ENCODE peak calls at places on chromosomes 12 and 14, in seven cellular contexts. J is AG10803, F is lower leg skin, G is cardiac fibroblast, T is PC-9, K is heart right ventricle, E is dorsolateral prefrontal cortex. S is an unnamed sample.

GRCh38 chr12:98738002-98738401 is 92.9 kb downstream of the APAF1 start:
- DNase-seq in K (no peak), E (no peak), T (no peak), J (no peak), G (no peak), F (no peak), S (no peak)

GRCh38 chr12:44377443-44378160 is 498.5 kb downstream of the NELL2 start:
- DNase-seq in G (no peak), K (no peak), E (no peak), T (no peak), J (no peak), F (no peak), S (no peak)

GRCh38 chr12:54417712-54418440 is 1.2 kb downstream of the ITGA5 start:
- DNase-seq in J (no peak), E (no peak), K (peak), T (no peak), F (no peak), G (no peak), S (no peak)

GRCh38 chr14:95307402-95308041 is 12.2 kb downstream of the CLMN start:
- DNase-seq in F (no peak), E (no peak), K (peak), G (no peak), T (no peak), J (no peak), S (no peak)

GRCh38 chr12:123024819-123025391 is 44.4 kb downstream of the ARL6IP4 start:
- DNase-seq in T (no peak), F (no peak), J (peak), K (no peak), G (peak), E (no peak), S (peak)

GRCh38 chr14:61802010-61802621 is 39.9 kb downstream of the SNAPC1 start:
- DNase-seq in T (no peak), F (no peak), K (no peak), E (no peak), J (no peak), G (no peak), S (no peak)

GRCh38 chr12:131711551-131712205 is 788 bp downstream of the SFSWAP start:
- DNase-seq in F (no peak), T (no peak), E (no peak), G (no peak), K (no peak), J (no peak), S (no peak)

GRCh38 chr12:119692410-119692809 is 24.5 kb downstream of the PRKAB1 start:
- DNase-seq in G (peak), E (no peak), J (peak), K (no peak), T (no peak), F (no peak), S (no peak)

GRCh38 chr12:26573212-26573909 is 259.6 kb downstream of the ITPR2 start:
- DNase-seq in G (no peak), T (no peak), K (no peak), F (no peak), E (no peak), J (no peak), S (no peak)

GRCh38 chr12:51932218-51933076 is 19.1 kb upstream of the ACVR1B start:
- DNase-seq in J (no peak), T (no peak), F (peak), E (no peak), G (no peak), K (no peak), S (no peak)

GRCh38 chr12:34215893-34216285 is 193.6 kb downstream of the ALG10 start:
- DNase-seq in J (no peak), F (peak), K (no peak), E (no peak), T (no peak), G (no peak), S (no peak)

GRCh38 chr14:92510972-92511371 is 2.6 kb upstream of the RIN3 start:
- DNase-seq in E (no peak), J (no peak), K (no peak), F (no peak), G (no peak), T (peak), S (no peak)

GRCh38 chr14:37436519-37436918 is 158.5 kb downstream of the FOXA1 start:
- DNase-seq in J (no peak), E (no peak), F (no peak), K (no peak), T (no peak), G (no peak), S (no peak)

GRCh38 chr12:92186038-92186470 is 40.4 kb upstream of the BTG1 start:
- DNase-seq in T (no peak), J (no peak), F (no peak), G (no peak), E (no peak), K (no peak), S (no peak)

GRCh38 chr12:93913845-93914244 is 234.5 kb upstream of the PLXNC1 start:
- DNase-seq in K (no peak), J (peak), T (no peak), F (no peak), E (no peak), G (peak), S (peak)

GRCh38 chr12:27779837-27780611 is at the start of the genes KLHL42 and MANSC4:
- DNase-seq in G (peak), K (peak), J (peak), T (peak), E (peak), F (peak), S (peak)
- TF ChIP-seq CTCF in G (no peak), K (peak), J (peak), T (no peak), E (no peak), F (no peak), S (peak)

DNA sequence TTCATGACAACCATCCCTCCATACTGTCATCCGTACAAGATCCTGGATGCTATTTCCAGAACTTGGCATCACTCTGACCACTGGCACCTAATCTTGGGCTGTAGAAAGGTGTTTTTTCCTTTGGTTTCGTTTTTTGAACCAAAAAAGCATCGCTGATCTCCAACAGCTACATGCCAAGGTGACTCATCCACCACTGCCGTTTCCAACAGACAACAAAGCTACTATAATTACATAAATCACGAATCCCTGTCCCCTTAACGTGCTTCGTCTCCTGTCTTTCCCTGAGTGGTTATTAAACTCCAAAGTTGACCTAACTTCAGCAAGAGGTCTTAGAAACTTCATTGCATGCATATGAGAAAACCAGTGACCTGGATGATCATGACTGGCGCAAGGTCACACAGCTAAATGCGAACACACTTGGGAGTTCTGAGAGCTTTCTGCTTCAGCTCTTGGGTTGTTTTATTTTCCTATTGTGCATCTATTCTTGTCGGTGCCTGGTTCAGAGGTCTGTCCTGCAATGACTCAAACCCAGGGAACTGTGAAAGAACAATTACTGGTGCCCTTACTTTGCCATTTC is 99.9 kb downstream of the PPM1H start:
- DNase-seq in K (no peak), T (no peak), F (no peak), G (peak), J (peak), E (no peak), S (peak)
- H3K4me3 ChIP-seq in K (no peak), T (no peak), F (no peak), G (no peak), J (no peak), E (no peak), S (no peak)

GRCh38 chr14:45610303-45610702 is 357.3 kb upstream of the MIS18BP1 start:
- DNase-seq in K (no peak), F (no peak), E (no peak), J (no peak), G (peak), T (no peak), S (peak)
- TF ChIP-seq CTCF in K (no peak), F (no peak), E (peak), J (no peak), G (peak), T (peak), S (peak)

DNA sequence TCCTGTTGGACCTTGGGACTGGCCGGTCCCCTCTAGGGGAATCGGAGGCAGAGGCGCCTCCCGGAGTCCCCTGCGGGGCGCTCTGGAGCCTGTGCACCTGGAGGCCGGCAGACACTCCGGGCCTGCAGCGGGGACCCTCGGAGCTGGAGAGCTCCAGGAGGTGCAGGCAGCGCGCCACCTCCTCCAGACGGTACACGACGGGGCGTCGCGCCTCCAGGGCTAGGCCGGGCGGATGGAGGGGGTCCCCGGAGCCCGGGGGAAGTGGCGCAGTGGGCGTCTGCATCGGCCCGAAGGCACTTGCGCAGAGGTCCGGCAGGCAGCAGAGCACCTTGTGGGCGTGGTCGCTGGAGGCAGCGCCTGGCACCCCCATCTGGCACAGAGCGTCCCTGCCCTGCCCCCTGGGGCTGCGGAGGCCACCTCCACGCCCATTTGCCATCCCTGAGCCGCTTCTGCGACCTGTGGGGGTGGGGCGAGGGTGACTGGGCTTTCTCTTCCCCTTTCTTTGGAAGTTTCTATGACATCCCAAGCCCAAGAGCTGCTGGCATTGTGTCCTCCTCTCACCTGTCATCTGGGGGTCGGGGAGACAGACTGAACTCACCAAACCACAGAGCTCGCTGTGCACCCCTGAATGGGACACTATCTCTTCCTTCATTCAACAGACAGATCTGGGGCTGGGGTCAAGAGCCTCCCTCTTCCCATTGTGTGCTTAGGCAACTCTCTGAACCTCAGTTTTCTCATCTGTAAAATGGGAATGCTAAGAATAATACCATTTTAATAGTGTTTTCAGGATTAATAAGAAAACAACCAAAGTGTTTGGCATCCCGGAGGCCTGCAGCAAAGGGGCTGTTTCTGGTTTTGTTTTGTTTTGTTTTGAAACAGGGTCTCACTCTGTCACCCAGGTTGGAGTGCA is 37.5 kb upstream of the CORO1C start:
- DNase-seq in G (no peak), T (peak), J (no peak), K (peak), E (no peak), F (peak), S (no peak)
- H3K4me3 ChIP-seq in G (peak), T (no peak), J (no peak), K (peak), E (peak), F (no peak), S (peak)

GRCh38 chr14:64821651-64822050 is 58.1 kb downstream of the SPTB start:
- DNase-seq in J (no peak), F (peak), K (no peak), E (no peak), T (no peak), G (no peak), S (no peak)
- TF ChIP-seq CTCF in J (no peak), F (no peak), K (no peak), E (no peak), T (no peak), G (no peak), S (no peak)

DNA sequence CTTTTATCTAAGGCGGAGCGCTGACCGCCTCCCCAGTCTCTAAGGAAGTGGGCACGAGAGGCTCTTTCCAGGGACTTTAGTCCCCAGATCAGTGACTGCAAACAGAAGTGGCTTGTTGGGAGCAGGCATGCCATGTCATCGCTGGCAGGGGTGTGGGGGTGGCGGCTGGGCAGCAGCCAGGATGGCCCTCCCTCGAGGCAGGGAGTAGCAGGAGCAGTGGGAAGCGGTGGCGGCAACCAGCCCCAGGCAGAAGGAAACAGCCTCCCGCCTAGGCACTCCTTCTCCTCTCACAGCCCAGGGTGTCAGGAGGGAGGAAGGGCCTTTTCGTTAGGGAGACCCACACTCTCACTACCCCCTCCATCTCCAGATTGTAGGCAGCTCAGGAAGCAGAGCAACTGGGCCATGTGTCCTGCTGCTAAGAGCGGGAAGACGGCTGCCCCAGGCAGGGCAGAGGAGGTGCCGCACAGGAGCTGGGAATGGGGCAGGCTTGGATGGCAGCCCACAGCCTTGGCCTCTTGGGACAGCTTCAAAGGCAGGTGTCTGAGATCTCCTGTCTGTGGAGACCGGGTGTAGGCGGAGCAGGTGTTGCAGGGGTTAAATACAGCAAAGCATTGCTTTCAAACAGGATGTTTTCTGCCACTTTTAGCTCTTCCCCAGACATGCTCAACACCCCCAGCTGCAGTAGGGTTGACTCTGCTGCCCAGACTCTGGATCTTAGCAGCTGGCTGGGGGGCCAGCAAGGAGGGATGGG is 21.8 kb downstream of the VDR start:
- DNase-seq in E (peak), K (no peak), F (no peak), T (peak), J (no peak), G (no peak), S (no peak)
- H3K4me3 ChIP-seq in E (no peak), K (no peak), F (no peak), T (no peak), J (no peak), G (no peak), S (no peak)

GRCh38 chr12:59444932-59445331 is 150.9 kb upstream of the SLC16A7 start:
- DNase-seq in T (no peak), K (no peak), E (no peak), F (no peak), J (peak), G (peak), S (peak)
- TF ChIP-seq CTCF in T (no peak), K (peak), E (no peak), F (no peak), J (peak), G (peak), S (peak)

DNA sequence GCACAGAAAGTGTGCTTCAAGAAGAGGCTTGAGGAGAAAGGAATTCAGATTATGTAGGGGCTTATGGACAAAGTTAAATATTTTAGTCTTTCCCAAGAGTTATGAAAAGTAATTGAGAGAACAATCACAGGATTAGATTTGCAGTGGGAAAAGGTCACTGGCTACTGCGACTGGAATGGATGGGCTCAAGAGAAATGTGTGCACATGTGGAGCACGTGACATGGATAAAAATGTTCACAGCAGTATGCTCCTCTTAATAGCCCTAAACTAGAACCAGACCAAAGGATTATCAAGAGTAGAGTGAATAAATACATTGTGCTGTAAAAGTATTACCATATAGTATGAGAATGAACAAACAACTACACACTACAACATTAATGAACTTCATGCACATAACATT is 78.1 kb downstream of the ABCD2 start:
- DNase-seq in J (no peak), K (no peak), G (no peak), F (no peak), E (no peak), T (no peak), S (no peak)
- H3K4me3 ChIP-seq in J (no peak), K (no peak), G (no peak), F (no peak), E (no peak), T (no peak), S (no peak)

GRCh38 chr12:82486524-82487235 is 128.4 kb downstream of the METTL25 start:
- DNase-seq in K (no peak), T (no peak), E (no peak), G (peak), F (no peak), J (peak), S (peak)
- TF ChIP-seq CTCF in K (no peak), T (no peak), E (no peak), G (no peak), F (no peak), J (no peak), S (no peak)

GRCh38 chr12:71954040-71954649 is 15.5 kb downstream of the TPH2 start:
- DNase-seq in T (no peak), E (no peak), G (no peak), J (no peak), F (no peak), K (no peak), S (no peak)
- H3K4me3 ChIP-seq in T (no peak), E (no peak), G (no peak), J (no peak), F (no peak), K (no peak), S (no peak)